ENCODE peak calls at places on chromosomes 16 and 17, in four cellular contexts. One of them, this sample, is unnamed.

GRCh38 chr16:85900031-85900792 is 1.2 kb downstream of the IRF8 start:
- DNase-seq in K562: no peak
- DNase-seq in HepG2: no peak
- DNase-seq in GM12878: no peak
- DNase-seq in this sample: no peak

GRCh38 chr17:75645501-75645888 is 12.3 kb downstream of the SMIM5 start:
- DNase-seq in K562: no peak
- DNase-seq in HepG2: no peak
- DNase-seq in GM12878: no peak
- DNase-seq in this sample: no peak

GRCh38 chr16:10895053-10895946 is 18.3 kb downstream of the CIITA start:
- DNase-seq in K562: peak; percentile 70
- DNase-seq in HepG2: peak; percentile 48
- DNase-seq in GM12878: no peak
- DNase-seq in this sample: peak; percentile 64

GRCh38 chr17:57697891-57698708 is 47.0 kb downstream of the CCDC182 start:
- DNase-seq in K562: no peak
- DNase-seq in HepG2: peak; percentile 59
- DNase-seq in GM12878: no peak
- DNase-seq in this sample: no peak

GRCh38 chr16:85798901-85799496 is 345 bp downstream of the EMC8 start:
- DNase-seq in K562: peak; percentile 72
- DNase-seq in HepG2: no peak
- DNase-seq in GM12878: no peak
- DNase-seq in this sample: peak; percentile 55

GRCh38 chr16:68328151-68328859 is 17.5 kb downstream of the PRMT7 start:
- DNase-seq in K562: peak; percentile 83
- DNase-seq in HepG2: peak; percentile 88
- DNase-seq in GM12878: peak; percentile 57
- DNase-seq in this sample: peak; percentile 90

GRCh38 chr16:49019081-49019633 is 262.5 kb downstream of the CBLN1 start:
- DNase-seq in K562: no peak
- DNase-seq in HepG2: no peak
- DNase-seq in GM12878: no peak
- DNase-seq in this sample: no peak

GRCh38 chr16:55274391-55274790 is 49.6 kb upstream of the IRX6 start:
- DNase-seq in K562: no peak
- DNase-seq in HepG2: no peak
- DNase-seq in GM12878: no peak
- DNase-seq in this sample: no peak

GRCh38 chr16:22369221-22369811 is 5.1 kb downstream of the CDR2 start:
- DNase-seq in K562: no peak
- DNase-seq in HepG2: peak; percentile 78
- DNase-seq in GM12878: no peak
- DNase-seq in this sample: no peak

GRCh38 chr17:81235822-81236740 is 2.8 kb downstream of the TEPSIN start:
- DNase-seq in K562: no peak
- DNase-seq in HepG2: no peak
- DNase-seq in GM12878: no peak
- DNase-seq in this sample: no peak

GRCh38 chr16:48076455-48077012 is 79.3 kb downstream of the ABCC12 start:
- DNase-seq in K562: no peak
- DNase-seq in HepG2: peak; percentile 93
- DNase-seq in GM12878: no peak
- DNase-seq in this sample: no peak

GRCh38 chr17:19770985-19771710 is 23.1 kb upstream of the ALDH3A1 start:
- DNase-seq in K562: no peak
- DNase-seq in HepG2: no peak
- DNase-seq in GM12878: no peak
- DNase-seq in this sample: no peak

GRCh38 chr16:10368984-10369551 is 16.8 kb upstream of the ATF7IP2 start:
- DNase-seq in K562: peak; percentile 25
- DNase-seq in HepG2: peak; percentile 47
- DNase-seq in GM12878: no peak
- DNase-seq in this sample: peak; percentile 15

GRCh38 chr16:86662195-86662594 is 83.8 kb downstream of the FOXL1 start:
- DNase-seq in K562: no peak
- DNase-seq in HepG2: no peak
- DNase-seq in GM12878: no peak
- DNase-seq in this sample: no peak

DNA sequence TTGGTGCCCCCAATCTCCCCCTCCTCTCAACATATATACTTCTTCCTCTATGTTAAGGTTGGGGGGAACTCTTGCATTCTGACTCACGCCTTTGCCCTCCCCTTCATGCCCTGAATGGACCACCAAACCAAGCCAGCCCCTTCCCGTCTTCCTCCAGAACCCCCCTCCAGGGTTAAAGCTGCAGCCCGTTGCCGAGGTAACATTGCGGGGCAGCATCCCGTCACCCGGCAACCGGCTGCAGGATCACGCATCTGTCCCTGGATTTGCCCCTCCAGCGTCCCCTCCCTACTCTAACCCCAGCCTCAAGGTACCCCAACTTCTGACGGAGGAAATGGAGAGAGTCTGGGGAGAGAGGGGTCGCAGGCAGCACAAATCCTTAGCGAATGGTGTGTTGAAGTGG is 612 bp upstream of the NLGN2 start:
- DNase-seq in K562: no peak
- DNase-seq in HepG2: no peak
- DNase-seq in GM12878: no peak
- DNase-seq in this sample: no peak
- TF ChIP-seq TARDBP in K562: no peak
- TF ChIP-seq TARDBP in HepG2: no peak
- TF ChIP-seq TARDBP in GM12878: no peak
- TF ChIP-seq TARDBP in this sample: no peak

GRCh38 chr17:45680360-45680759 is 103.8 kb upstream of the CRHR1 start:
- DNase-seq in K562: no peak
- DNase-seq in HepG2: no peak
- DNase-seq in GM12878: no peak
- DNase-seq in this sample: no peak
- TF ChIP-seq TARDBP in K562: no peak
- TF ChIP-seq TARDBP in HepG2: no peak
- TF ChIP-seq TARDBP in GM12878: no peak
- TF ChIP-seq TARDBP in this sample: no peak

GRCh38 chr17:2194778-2195417 is 108.7 kb downstream of the SMG6 start:
- DNase-seq in K562: no peak
- DNase-seq in HepG2: no peak
- DNase-seq in GM12878: no peak
- DNase-seq in this sample: no peak

GRCh38 chr17:2192367-2193028 is 111.1 kb downstream of the SMG6 start:
- DNase-seq in K562: peak; percentile 8
- DNase-seq in HepG2: no peak
- DNase-seq in GM12878: peak; percentile 72
- DNase-seq in this sample: no peak

GRCh38 chr17:2197271-2197670 is 106.3 kb downstream of the SMG6 start:
- DNase-seq in K562: no peak
- DNase-seq in HepG2: no peak
- DNase-seq in GM12878: no peak
- DNase-seq in this sample: no peak

GRCh38 chr17:2198917-2199316 is 104.7 kb downstream of the SMG6 start:
- DNase-seq in K562: no peak
- DNase-seq in HepG2: no peak
- DNase-seq in GM12878: no peak
- DNase-seq in this sample: no peak

DNA sequence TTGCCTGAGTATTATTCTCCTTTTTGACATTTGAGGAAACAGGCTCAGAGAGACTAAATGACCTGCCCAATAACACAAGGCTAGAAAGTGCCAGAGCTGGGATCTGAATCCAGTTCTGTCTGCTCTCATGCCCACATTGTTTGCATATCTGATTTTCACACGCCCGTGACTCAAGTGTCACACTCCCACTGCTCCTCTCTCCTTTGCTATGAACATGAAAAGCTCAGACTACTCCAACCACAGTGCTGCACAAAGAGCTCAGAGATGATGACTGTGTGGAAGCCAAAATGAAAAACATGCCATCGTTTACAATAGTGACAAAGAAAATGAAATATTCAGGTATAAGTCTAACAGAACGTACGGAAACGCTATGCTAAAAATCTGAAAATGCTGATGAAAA is 107.9 kb downstream of the SMG6 start:
- DNase-seq in K562: no peak
- DNase-seq in HepG2: no peak
- DNase-seq in GM12878: peak; percentile 73
- DNase-seq in this sample: no peak
- TF ChIP-seq TARDBP in K562: no peak
- TF ChIP-seq TARDBP in HepG2: no peak
- TF ChIP-seq TARDBP in GM12878: no peak
- TF ChIP-seq TARDBP in this sample: no peak

GRCh38 chr16:69812213-69813014 is 50.3 kb downstream of the WWP2 start:
- DNase-seq in K562: peak; percentile 50
- DNase-seq in HepG2: no peak
- DNase-seq in GM12878: no peak
- DNase-seq in this sample: no peak
- TF ChIP-seq TARDBP in K562: no peak
- TF ChIP-seq TARDBP in HepG2: no peak
- TF ChIP-seq TARDBP in GM12878: no peak
- TF ChIP-seq TARDBP in this sample: no peak

GRCh38 chr17:1087381-1088241 is 90.7 kb downstream of the TIMM22 start:
- DNase-seq in K562: peak; percentile 74
- DNase-seq in HepG2: no peak
- DNase-seq in GM12878: no peak
- DNase-seq in this sample: peak; percentile 79
- TF ChIP-seq TARDBP in K562: no peak
- TF ChIP-seq TARDBP in HepG2: no peak
- TF ChIP-seq TARDBP in GM12878: no peak
- TF ChIP-seq TARDBP in this sample: no peak

GRCh38 chr16:637081-638018 is 1.2 kb upstream of the METTL26 start:
- DNase-seq in K562: peak; percentile 100
- DNase-seq in HepG2: peak; percentile 37
- DNase-seq in GM12878: no peak
- DNase-seq in this sample: peak; percentile 96
- TF ChIP-seq TARDBP in K562: no peak
- TF ChIP-seq TARDBP in HepG2: no peak
- TF ChIP-seq TARDBP in GM12878: no peak
- TF ChIP-seq TARDBP in this sample: no peak

GRCh38 chr16:75927824-75928223 is 201.5 kb upstream of the CPHXL start:
- DNase-seq in K562: no peak
- DNase-seq in HepG2: no peak
- DNase-seq in GM12878: no peak
- DNase-seq in this sample: no peak

GRCh38 chr16:75929056-75929455 is 202.8 kb upstream of the CPHXL start:
- DNase-seq in K562: no peak
- DNase-seq in HepG2: no peak
- DNase-seq in GM12878: no peak
- DNase-seq in this sample: no peak

GRCh38 chr16:75928295-75928694 is 202.0 kb upstream of the CPHXL start:
- DNase-seq in K562: no peak
- DNase-seq in HepG2: no peak
- DNase-seq in GM12878: no peak
- DNase-seq in this sample: no peak

GRCh38 chr16:75931970-75932369 is 205.7 kb upstream of the CPHXL start:
- DNase-seq in K562: no peak
- DNase-seq in HepG2: no peak
- DNase-seq in GM12878: no peak
- DNase-seq in this sample: no peak

DNA sequence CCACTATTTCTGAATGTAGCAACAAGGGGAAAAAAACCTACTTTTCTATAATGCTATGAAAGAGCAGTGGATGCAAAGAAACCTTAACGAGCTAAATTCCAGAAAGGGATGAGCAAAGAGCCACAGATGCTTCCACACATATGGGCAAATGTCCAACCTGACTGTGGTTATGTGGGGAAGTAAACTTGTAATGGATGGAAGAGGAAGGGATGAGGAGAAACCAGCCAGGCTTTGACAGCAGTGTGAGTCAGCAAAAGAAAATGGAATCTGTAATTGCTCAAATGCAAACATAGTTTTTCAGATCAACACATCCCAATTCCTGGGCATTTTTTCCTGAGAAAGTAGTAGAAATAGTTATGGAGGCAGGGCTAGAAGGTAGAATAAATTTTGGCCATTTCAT is 204.8 kb upstream of the CPHXL start:
- DNase-seq in K562: no peak
- DNase-seq in HepG2: no peak
- DNase-seq in GM12878: no peak
- DNase-seq in this sample: no peak
- TF ChIP-seq TARDBP in K562: no peak
- TF ChIP-seq TARDBP in HepG2: no peak
- TF ChIP-seq TARDBP in GM12878: no peak
- TF ChIP-seq TARDBP in this sample: no peak

DNA sequence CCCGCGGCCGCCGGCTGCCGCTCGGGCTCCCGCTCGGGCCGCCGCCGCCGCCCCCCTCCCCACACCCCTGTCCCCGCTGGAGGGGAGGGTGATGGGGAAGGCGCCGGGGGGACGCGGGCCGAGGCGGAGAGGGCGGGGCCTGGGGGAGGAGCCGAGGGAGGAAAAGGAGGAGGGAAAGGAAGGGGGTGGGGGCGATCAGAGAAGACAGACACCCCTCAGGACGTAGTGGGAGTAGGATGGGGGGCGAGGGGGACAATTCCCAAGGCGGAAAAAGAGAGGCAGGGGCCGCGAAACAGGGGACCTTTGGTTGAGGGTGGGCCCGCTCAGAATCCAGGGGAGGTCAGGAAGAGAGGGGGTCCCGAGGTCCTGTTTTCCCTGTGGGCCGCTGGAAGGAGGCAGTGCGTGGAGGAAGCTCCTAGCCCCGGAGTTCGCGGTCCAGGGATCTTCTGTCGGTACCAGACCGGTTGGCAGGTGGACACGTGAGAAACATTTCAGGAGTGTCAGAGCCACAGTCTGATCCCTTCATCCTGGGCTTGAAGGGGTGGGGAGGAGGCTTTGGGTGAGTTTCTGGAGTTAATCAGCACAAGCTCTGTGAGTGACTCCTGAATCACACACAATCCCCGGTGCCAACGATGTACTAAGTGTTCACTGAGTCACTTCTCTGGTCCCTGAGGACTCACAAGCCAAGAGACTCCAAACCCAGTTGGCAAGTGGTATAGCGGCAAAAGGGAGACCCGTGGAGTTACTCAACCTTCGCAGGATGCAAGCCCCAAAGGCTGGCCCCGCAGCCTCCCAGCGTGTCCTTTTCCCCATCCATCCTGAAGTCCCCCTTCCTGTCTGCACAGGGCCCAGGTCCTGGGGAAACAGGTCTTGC is at the start of gene XYLT1:
- DNase-seq in K562: peak; percentile 40
- DNase-seq in HepG2: no peak
- DNase-seq in GM12878: no peak
- DNase-seq in this sample: no peak
- TF ChIP-seq TARDBP in K562: no peak
- TF ChIP-seq TARDBP in HepG2: no peak
- TF ChIP-seq TARDBP in GM12878: no peak
- TF ChIP-seq TARDBP in this sample: no peak